ENCODE peak calls at places on chromosomes 7 and 10, in seven cellular contexts. W is germinal center, K is activated T-cell treated with anti-CD3 and anti-CD28 coated beads for 48 hours, U is HT-29, S is ovary, Z is H4, V is adipocyte. B is an unnamed sample.

GRCh38 chr7:66505531-66506451 is 122.9 kb upstream of the KCTD7 start:
- DNase-seq in Z (no peak), V (no peak), W (no peak), S (peak), K (peak), U (no peak), B (peak)

GRCh38 chr10:126732308-126732707 is 61.8 kb upstream of the C10orf90 start:
- DNase-seq in U (no peak), K (no peak), Z (no peak), W (no peak), V (no peak), S (no peak), B (no peak)

GRCh38 chr7:73896454-73896853 is 35.5 kb downstream of the TMEM270 start:
- DNase-seq in V (no peak), W (no peak), K (no peak), Z (no peak), S (no peak), U (no peak), B (no peak)

GRCh38 chr10:110701618-110701971 is 57.5 kb downstream of the RBM20 start:
- DNase-seq in U (no peak), S (no peak), K (no peak), W (no peak), Z (no peak), V (no peak), B (no peak)

GRCh38 chr10:36358736-36359135 is 716.6 kb upstream of the FZD8 start:
- DNase-seq in U (no peak), K (no peak), S (no peak), Z (peak), W (no peak), V (no peak), B (no peak)

GRCh38 chr10:34469446-34469845 is 345.6 kb downstream of the PARD3 start:
- DNase-seq in U (no peak), W (no peak), Z (no peak), V (no peak), S (no peak), K (no peak), B (no peak)

GRCh38 chr7:115043605-115044004 is 121.7 kb downstream of the MDFIC start:
- DNase-seq in S (no peak), U (no peak), W (no peak), K (no peak), Z (no peak), V (no peak), B (no peak)

GRCh38 chr7:142770720-142771352 is at the start of gene PRSS2:
- DNase-seq in S (no peak), Z (no peak), V (no peak), W (no peak), U (no peak), K (no peak), B (no peak)

GRCh38 chr10:46547331-46547880 is 9.1 kb downstream of the GPRIN2 start:
- DNase-seq in Z (no peak), K (no peak), U (no peak), W (no peak), V (no peak), S (peak), B (peak)

GRCh38 chr7:131606346-131607290 is 50.2 kb upstream of the PODXL start:
- DNase-seq in V (no peak), Z (no peak), K (no peak), U (no peak), W (no peak), S (no peak), B (no peak)

GRCh38 chr10:114995468-114995867 is 57.5 kb downstream of the TRUB1 start:
- DNase-seq in W (no peak), V (peak), Z (no peak), S (no peak), U (no peak), K (no peak), B (no peak)

GRCh38 chr7:1248077-1248458 is 15.4 kb downstream of the UNCX start:
- DNase-seq in S (no peak), W (no peak), Z (no peak), U (no peak), V (no peak), K (no peak), B (no peak)

GRCh38 chr10:49744091-49744685 is 17.9 kb downstream of the OGDHL start:
- DNase-seq in W (no peak), S (no peak), Z (no peak), K (no peak), U (no peak), V (no peak), B (no peak)

GRCh38 chr7:129853661-129854268 is 99.0 kb downstream of the UBE2H start:
- DNase-seq in V (peak), W (no peak), K (no peak), U (no peak), Z (peak), S (no peak), B (no peak)

GRCh38 chr7:74526780-74527179 is 73.1 kb downstream of the GTF2IRD1 start:
- DNase-seq in Z (no peak), U (no peak), K (no peak), V (no peak), S (no peak), W (no peak), B (no peak)

GRCh38 chr7:76108540-76109233 is 60.8 kb downstream of the MDH2 start:
- DNase-seq in V (no peak), K (no peak), S (peak), W (no peak), Z (no peak), U (peak), B (peak)

GRCh38 chr10:64881257-64881656 is 1360.1 kb downstream of the REEP3 start:
- DNase-seq in V (no peak), U (no peak), W (no peak), K (no peak), Z (no peak), S (no peak), B (no peak)

B was measured in heart left ventricle.